ENCODE peak calls at places on chromosomes 4 and X, in five cellular contexts. K is GM06990, X is type B pancreatic cell, C is stomach, R is NCI-H748 treated with DMSO at 0.1 percent for 48 hours. V is an unnamed sample.

GRCh38 chr4:22473268-22473667 is 42.6 kb downstream of the ADGRA3 start:
- DNase-seq in K (no peak), X (no peak), C (no peak), R (no peak), V (no peak)

GRCh38 chr4:93835929-93836328 is 7.4 kb downstream of the ATOH1 start:
- DNase-seq in K (no peak), X (no peak), C (no peak), R (no peak), V (no peak)

GRCh38 chrX:17474892-17475291 is 99.9 kb downstream of the NHS start:
- DNase-seq in K (no peak), X (no peak), C (no peak), R (no peak), V (no peak)

GRCh38 chr4:17702666-17703065 is 78.8 kb downstream of the FAM184B start:
- DNase-seq in K (no peak), X (no peak), C (no peak), R (no peak), V (no peak)

GRCh38 chrX:129934952-129935351 is 29.0 kb downstream of the UTP14A start:
- DNase-seq in K (no peak), X (no peak), C (no peak), R (no peak), V (no peak)

GRCh38 chrX:38318196-38318595 is 9.1 kb downstream of the RPGR start:
- DNase-seq in K (no peak), X (no peak), C (no peak), R (no peak), V (no peak)

GRCh38 chr4:2583092-2583491 is 46.6 kb downstream of the FAM193A start:
- DNase-seq in K (no peak), X (no peak), C (no peak), R (no peak), V (no peak)

GRCh38 chrX:23634181-23634580 is 33.1 kb upstream of the PRDX4 start:
- DNase-seq in K (no peak), X (no peak), C (no peak), R (peak), V (no peak)

GRCh38 chr4:132269303-132269990 is 879.6 kb upstream of the PCDH10 start:
- DNase-seq in K (no peak), X (no peak), C (no peak), R (no peak), V (no peak)

GRCh38 chr4:101953949-101954348 is 163.4 kb downstream of the BANK1 start:
- DNase-seq in K (no peak), X (no peak), C (no peak), R (no peak), V (no peak)

GRCh38 chr4:186227221-186227620 is at the start of gene KLKB1:
- DNase-seq in K (no peak), X (no peak), C (no peak), R (no peak), V (no peak)

GRCh38 chr4:166279261-166279660 is 406.2 kb downstream of the TLL1 start:
- DNase-seq in K (no peak), X (no peak), C (no peak), R (no peak), V (no peak)

GRCh38 chr4:101037938-101038413 is 309.4 kb downstream of the PPP3CA start:
- DNase-seq in K (no peak), X (no peak), C (no peak), R (no peak), V (no peak)

GRCh38 chr4:80362578-80363181 is 27.1 kb downstream of the CFAP299 start:
- DNase-seq in K (no peak), X (no peak), C (no peak), R (no peak), V (no peak)

GRCh38 chrX:69014200-69014599 is 151.1 kb downstream of the PJA1 start:
- DNase-seq in K (no peak), X (peak), C (no peak), R (no peak), V (no peak)

V was measured in mesenteric fat pad.